ENCODE peak calls at places on chromosome 7, in ten cellular contexts. S, H, C, N, T, M, P, X, W and A are unnamed samples. For H3K4me1, the result is how much of the 10 kb centered on the place peaks cover.

GRCh38 chr7:140342732-140343514 is 55.4 kb downstream of the SLC37A3 start:
- DNase-seq in P (no peak), N (no peak), C (peak), X (no peak), W (no peak), S (no peak), H (peak), M (peak), T (peak), A (peak)

GRCh38 chr7:66043681-66044497 is 31.7 kb upstream of the ASL start:
- DNase-seq in P (no peak), C (no peak), S (no peak), H (peak), W (peak), X (no peak), T (peak), M (no peak), N (peak), A (peak)

GRCh38 chr7:90599892-90600555 is 3.9 kb downstream of the CDK14 start:
- DNase-seq in W (no peak), X (no peak), M (peak), S (no peak), T (no peak), N (no peak), H (peak), P (no peak), C (no peak), A (no peak)

GRCh38 chr7:158272509-158273137 is 315.0 kb downstream of the PTPRN2 start:
- DNase-seq in H (no peak), N (no peak), S (no peak), C (no peak), M (no peak), X (no peak), W (no peak), P (peak), T (no peak), A (peak)

GRCh38 chr7:24817339-24817738 is 60.1 kb upstream of the GSDME start:
- DNase-seq in W (no peak), S (no peak), N (no peak), P (no peak), X (no peak), T (no peak), C (no peak), M (no peak), H (no peak), A (no peak)

GRCh38 chr7:7681936-7682329 is 36.5 kb downstream of the RPA3 start:
- DNase-seq in H (no peak), X (no peak), S (no peak), T (no peak), C (no peak), W (no peak), M (no peak), P (no peak), N (no peak), A (no peak)

GRCh38 chr7:69078997-69079769 is 519.1 kb upstream of the AUTS2 start:
- DNase-seq in N (peak), P (no peak), C (no peak), S (peak), H (no peak), M (no peak), T (peak), W (no peak), X (no peak), A (no peak)

GRCh38 chr7:149459540-149460433 is 1.1 kb downstream of the ZNF777 start:
- DNase-seq in X (no peak), C (peak), T (no peak), H (peak), P (no peak), W (no peak), N (no peak), M (no peak), S (no peak), A (no peak)

GRCh38 chr7:14596421-14596820 is 306.1 kb downstream of the DGKB start:
- DNase-seq in C (no peak), S (no peak), P (no peak), H (peak), M (peak), W (no peak), N (no peak), T (peak), X (no peak), A (no peak)

GRCh38 chr7:135245826-135246825 is 12.5 kb downstream of the STRA8 start:
- DNase-seq in P (no peak), S (no peak), M (no peak), C (no peak), N (no peak), X (no peak), T (no peak), H (no peak), W (no peak), A (no peak)

GRCh38 chr7:150402671-150403321 is 23.7 kb downstream of the ZNF775 start:
- DNase-seq in M (no peak), S (no peak), N (no peak), P (no peak), C (no peak), X (no peak), H (no peak), T (no peak), W (no peak), A (peak)

GRCh38 chr7:76040126-76040525 is 7.7 kb downstream of the STYXL1 start:
- DNase-seq in C (no peak), M (no peak), T (no peak), S (no peak), N (no peak), X (no peak), W (no peak), P (no peak), H (no peak), A (no peak)

GRCh38 chr7:110541962-110542361 is 549.0 kb upstream of the LRRN3 start:
- DNase-seq in X (no peak), W (no peak), C (no peak), T (peak), S (no peak), N (no peak), M (peak), P (no peak), H (no peak), A (no peak)

GRCh38 chr7:73742338-73742752 is 3.7 kb upstream of the ABHD11 start:
- DNase-seq in W (no peak), S (no peak), P (no peak), X (no peak), T (no peak), M (no peak), N (no peak), C (no peak), H (no peak), A (peak)

GRCh38 chr7:23298141-23298851 is 843 bp upstream of the MALSU1 start:
- DNase-seq in M (peak), W (no peak), S (no peak), X (no peak), P (no peak), H (peak), N (no peak), C (peak), T (peak), A (peak)

GRCh38 chr7:16660702-16661464 is 14.9 kb downstream of the BZW2 start:
- DNase-seq in N (no peak), X (no peak), H (peak), W (no peak), M (peak), C (no peak), S (no peak), T (peak), P (no peak), A (no peak)

GRCh38 chr7:41418337-41418736 is 284.6 kb downstream of the INHBA start:
- DNase-seq in N (no peak), S (no peak), X (no peak), W (no peak), P (no peak), M (no peak), H (no peak), T (no peak), C (no peak), A (no peak)

GRCh38 chr7:104980969-104981670 is 32.9 kb upstream of the KMT2E start:
- DNase-seq in W (no peak), H (peak), T (no peak), P (no peak), S (no peak), C (peak), N (no peak), M (peak), X (peak), A (no peak)

DNA sequence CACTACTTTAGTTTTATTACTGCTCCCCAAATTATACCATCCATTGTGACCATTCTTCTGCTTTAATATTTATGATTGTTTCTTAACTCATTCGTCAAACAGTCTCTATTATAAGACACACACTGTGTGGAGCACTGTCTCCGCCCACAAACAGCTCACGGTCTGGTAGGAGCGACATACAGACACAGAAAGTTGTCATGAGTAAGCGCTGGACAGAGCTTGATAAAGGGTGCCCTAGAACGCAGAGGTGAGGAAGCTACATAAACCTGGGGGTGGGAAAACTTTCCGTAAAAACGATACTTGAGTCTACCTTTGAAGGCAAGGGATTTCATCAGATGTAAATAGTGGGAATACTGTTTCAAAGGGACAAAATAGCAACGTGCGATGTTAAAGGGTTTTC is 207.9 kb downstream of the PHF14 start:
- DNase-seq in N (no peak), C (no peak), P (no peak), W (no peak), S (no peak), M (no peak), X (no peak), T (no peak), H (no peak), A (no peak)
- H3K4me1 ChIP-seq in N (under half), C (under half), P (under half), W (under half), S (under half), M (under half), X (under half), T (under half), H (under half), A (under half)

DNA sequence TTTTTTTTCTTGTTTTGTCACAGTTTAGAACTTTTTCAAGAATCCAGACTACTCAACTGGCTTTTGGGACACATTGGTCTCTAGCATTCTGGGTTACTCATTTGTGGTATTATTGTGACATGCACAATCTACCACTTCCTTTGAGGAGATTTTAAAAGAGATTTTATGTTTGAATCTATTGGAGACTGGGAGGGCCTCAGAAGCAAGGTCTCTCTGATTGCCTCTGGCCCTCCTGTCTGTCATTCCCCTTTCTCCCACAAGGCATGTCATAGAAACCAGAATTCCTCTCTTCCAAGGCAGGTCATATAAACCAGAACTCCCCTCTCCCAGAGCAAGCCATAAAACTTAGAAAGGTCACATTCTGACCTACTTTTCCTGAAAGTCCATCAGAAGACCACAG is 777.6 kb downstream of the PHTF2 start:
- DNase-seq in N (no peak), P (no peak), S (no peak), W (no peak), H (peak), T (peak), C (no peak), M (peak), X (no peak), A (no peak)
- H3K27ac ChIP-seq in N (no peak), P (no peak), S (no peak), W (no peak), H (peak), T (no peak), C (no peak), M (no peak), X (no peak), A (no peak)

GRCh38 chr7:37160656-37161055 is 288.0 kb downstream of the ELMO1 start:
- DNase-seq in S (no peak), T (no peak), W (no peak), P (no peak), M (no peak), C (no peak), N (no peak), X (no peak), H (no peak), A (no peak)
- H3K4me1 ChIP-seq in S (under half), T (under half), W (under half), P (under half), M (under half), C (under half), N (under half), X (under half), H (under half), A (under half)

GRCh38 chr7:976901-977325 is 1.6 kb upstream of the COX19 start:
- DNase-seq in C (no peak), X (no peak), N (no peak), W (no peak), H (no peak), M (no peak), S (no peak), P (no peak), T (no peak), A (no peak)
- H3K27ac ChIP-seq in C (no peak), X (no peak), N (no peak), W (no peak), H (no peak), M (no peak), S (peak), P (no peak), T (no peak), A (peak)

GRCh38 chr7:30635798-30636197 is 41.1 kb downstream of the GARS1 start:
- DNase-seq in P (no peak), H (no peak), X (no peak), S (no peak), C (no peak), N (no peak), T (no peak), M (no peak), W (no peak), A (no peak)
- H3K4me1 ChIP-seq in P (under half), H (under half), X (under half), S (under half), C (under half), N (under half), T (under half), M (under half), W (under half), A (under half)

GRCh38 chr7:131529179-131529578 is 27.2 kb downstream of the PODXL start:
- DNase-seq in M (no peak), N (no peak), W (no peak), P (no peak), X (no peak), T (no peak), C (no peak), S (no peak), H (no peak), A (no peak)

GRCh38 chr7:131527462-131527861 is 29.0 kb downstream of the PODXL start:
- DNase-seq in W (no peak), M (no peak), C (no peak), S (no peak), X (no peak), P (no peak), T (no peak), H (no peak), N (no peak), A (no peak)

GRCh38 chr7:131532570-131533091 is 23.8 kb downstream of the PODXL start:
- DNase-seq in W (no peak), N (no peak), X (no peak), T (no peak), H (no peak), S (no peak), P (no peak), M (no peak), C (no peak), A (no peak)

GRCh38 chr7:131530137-131530536 is 26.3 kb downstream of the PODXL start:
- DNase-seq in H (no peak), S (no peak), M (no peak), X (no peak), C (no peak), P (no peak), T (no peak), W (no peak), N (no peak), A (no peak)

GRCh38 chr7:131529617-131530016 is 26.8 kb downstream of the PODXL start:
- DNase-seq in C (no peak), S (no peak), P (no peak), T (no peak), W (no peak), X (no peak), N (no peak), H (no peak), M (no peak), A (no peak)
- H3K27ac ChIP-seq in C (no peak), S (no peak), P (no peak), T (no peak), W (no peak), X (no peak), N (no peak), H (no peak), M (no peak), A (no peak)

GRCh38 chr7:131364767-131365344 is 37.2 kb downstream of the MKLN1 start:
- DNase-seq in C (no peak), S (no peak), N (no peak), H (no peak), X (no peak), W (no peak), M (no peak), T (no peak), P (no peak), A (no peak)
- H3K4me1 ChIP-seq in C (under half), S (under half), N (under half), H (under half), X (half or more), W (half or more), M (under half), T (under half), P (under half), A (half or more)

DNA sequence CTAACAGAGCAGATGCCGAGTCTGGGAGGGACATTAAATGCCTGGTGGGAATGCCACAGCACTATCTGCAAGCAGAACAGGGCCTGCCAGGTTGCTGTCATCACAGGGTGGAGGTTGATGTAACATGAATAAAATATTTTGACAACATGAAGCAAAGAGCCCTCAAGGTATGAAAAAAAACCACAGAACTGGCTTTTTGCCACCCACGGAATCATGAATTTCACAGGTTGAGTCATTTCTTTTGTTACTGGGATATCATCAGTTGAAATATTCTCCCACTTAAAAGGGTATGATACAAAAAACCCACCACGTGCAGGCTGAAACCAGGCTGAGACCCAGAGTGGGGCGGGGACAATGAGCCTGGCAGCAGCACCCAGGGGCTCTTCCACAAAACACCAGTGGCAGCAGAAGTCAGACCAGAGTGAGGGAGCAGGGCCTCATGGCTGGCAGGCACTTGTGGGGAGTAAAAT is 220.1 kb downstream of the TNS3 start:
- DNase-seq in X (no peak), C (no peak), M (peak), W (no peak), N (no peak), S (no peak), T (peak), P (peak), H (peak), A (peak)
- H3K27ac ChIP-seq in X (no peak), C (no peak), M (no peak), W (no peak), N (no peak), S (no peak), T (peak), P (peak), H (peak), A (no peak)

GRCh38 chr7:2680256-2680655 is 7.7 kb upstream of the AMZ1 start:
- DNase-seq in N (no peak), C (no peak), H (no peak), M (no peak), X (no peak), W (no peak), T (no peak), S (no peak), P (no peak), A (no peak)

GRCh38 chr7:2686101-2686500 is 1.9 kb upstream of the AMZ1 start:
- DNase-seq in S (no peak), H (no peak), T (no peak), W (no peak), M (no peak), X (no peak), C (no peak), N (no peak), P (no peak), A (no peak)

GRCh38 chr7:2684501-2684900 is 3.5 kb upstream of the AMZ1 start:
- DNase-seq in P (no peak), T (no peak), S (no peak), M (no peak), X (no peak), H (no peak), N (no peak), W (no peak), C (no peak), A (no peak)

GRCh38 chr7:2681954-2682799 is 5.8 kb upstream of the AMZ1 start:
- DNase-seq in P (no peak), T (no peak), N (no peak), C (no peak), X (no peak), S (no peak), M (no peak), W (no peak), H (no peak), A (no peak)

DNA sequence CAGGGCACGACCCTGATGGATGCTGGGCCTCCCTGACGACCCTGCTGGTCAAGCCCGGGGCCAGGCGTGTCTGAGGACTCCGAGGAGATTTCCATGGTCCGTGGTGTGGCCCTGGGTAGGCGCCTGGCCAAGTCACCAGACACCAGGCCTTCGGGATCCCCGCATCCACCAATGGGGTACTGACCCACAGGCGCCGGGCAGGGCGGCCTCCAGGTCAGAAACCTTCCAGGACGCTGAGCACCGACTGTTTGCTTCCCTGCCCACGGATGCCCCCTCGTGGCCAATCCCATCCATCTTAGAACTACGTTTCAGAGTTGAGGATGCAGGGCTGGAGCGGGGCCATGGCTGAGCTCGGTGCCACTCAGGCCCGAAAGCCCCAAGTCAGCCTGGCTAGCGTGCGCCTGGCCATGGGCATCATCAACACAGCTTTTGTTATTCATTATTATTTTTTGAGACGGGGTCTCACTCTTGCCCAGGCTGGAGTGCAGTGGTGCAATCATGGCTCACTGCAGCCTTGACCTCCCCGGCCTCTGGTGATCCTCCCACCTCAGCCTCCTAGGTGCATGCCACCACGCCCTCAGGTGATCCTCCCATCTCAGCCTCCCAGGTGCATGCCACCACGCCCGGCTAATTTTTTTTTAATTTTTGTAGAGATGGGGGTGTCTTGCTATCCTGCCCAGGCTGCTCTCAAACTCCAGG is 7.1 kb upstream of the AMZ1 start:
- DNase-seq in M (peak), T (peak), S (peak), X (peak), H (peak), N (peak), P (peak), W (peak), C (peak), A (peak)
- H3K4me1 ChIP-seq in M (under half), T (under half), S (under half), X (under half), H (under half), N (under half), P (under half), W (under half), C (under half), A (under half)